ENCODE peak calls at places on chromosomes 12 and 14, in eight cellular contexts. G is prostate gland, V is fibroblast of lung, A is WERI-Rb-1, F is H1, C is GM23338, J is esophagus squamous epithelium, N is ovary. P is an unnamed sample.

GRCh38 chr12:50248883-50249282 is 34.4 kb downstream of the LIMA1 start:
- DNase-seq in G (no peak), V (no peak), A (no peak), F (no peak), C (no peak), J (no peak), N (no peak), P (no peak)

GRCh38 chr12:91901675-91902074 is 244.0 kb downstream of the BTG1 start:
- DNase-seq in G (no peak), V (no peak), A (no peak), F (no peak), C (no peak), J (no peak), N (no peak), P (no peak)

GRCh38 chr14:34554540-34555250 is 15.2 kb upstream of the EAPP start:
- DNase-seq in G (no peak), V (no peak), A (peak), F (no peak), C (no peak), J (no peak), N (no peak), P (no peak)

GRCh38 chr14:34678306-34678705 is 36.1 kb downstream of the CFL2 start:
- DNase-seq in G (no peak), V (peak), A (no peak), F (no peak), C (no peak), J (no peak), N (no peak), P (peak)

GRCh38 chr12:1171657-1172056 is 180.6 kb downstream of the ERC1 start:
- DNase-seq in G (no peak), V (peak), A (peak), F (no peak), C (no peak), J (no peak), N (no peak), P (no peak)

GRCh38 chr12:132352896-132353800 is 23.8 kb upstream of the GALNT9 start:
- DNase-seq in G (no peak), V (no peak), A (peak), F (no peak), C (peak), J (no peak), N (no peak), P (no peak)

GRCh38 chr12:94127239-94128131 is 20.9 kb upstream of the PLXNC1 start:
- DNase-seq in G (no peak), V (no peak), A (no peak), F (no peak), C (no peak), J (no peak), N (no peak), P (no peak)

GRCh38 chr14:42110167-42110566 is 503.5 kb downstream of the LRFN5 start:
- DNase-seq in G (no peak), V (peak), A (peak), F (no peak), C (peak), J (no peak), N (no peak), P (peak)

GRCh38 chr14:89330236-89331002 is 86.6 kb downstream of the FOXN3 start:
- DNase-seq in G (no peak), V (peak), A (no peak), F (no peak), C (no peak), J (no peak), N (peak), P (peak)

GRCh38 chr12:106127289-106128126 is 11.2 kb downstream of the NUAK1 start:
- DNase-seq in G (no peak), V (no peak), A (no peak), F (no peak), C (no peak), J (no peak), N (no peak), P (no peak)

GRCh38 chr12:8644345-8645248 is 18.0 kb downstream of the MFAP5 start:
- DNase-seq in G (no peak), V (no peak), A (no peak), F (no peak), C (no peak), J (no peak), N (no peak), P (peak)

GRCh38 chr12:76523408-76523807 is 36.2 kb downstream of the OSBPL8 start:
- DNase-seq in G (no peak), V (no peak), A (no peak), F (no peak), C (no peak), J (no peak), N (no peak), P (no peak)

GRCh38 chr14:41419709-41420108 is 187.0 kb upstream of the LRFN5 start:
- DNase-seq in G (no peak), V (no peak), A (no peak), F (no peak), C (no peak), J (no peak), N (no peak), P (no peak)

GRCh38 chr14:67943947-67944346 is 124.4 kb downstream of the RAD51B start:
- DNase-seq in G (peak), V (peak), A (peak), F (peak), C (peak), J (no peak), N (peak), P (peak)

GRCh38 chr14:60707858-60708257 is 16.3 kb downstream of the SIX4 start:
- DNase-seq in G (no peak), V (no peak), A (no peak), F (no peak), C (peak), J (no peak), N (no peak), P (no peak)

GRCh38 chr12:46368138-46368537 is 4.4 kb downstream of the SLC38A2 start:
- DNase-seq in G (no peak), V (no peak), A (no peak), F (no peak), C (no peak), J (no peak), N (no peak), P (peak)

GRCh38 chr14:60561845-60562746 is 53.1 kb downstream of the SIX6 start:
- DNase-seq in G (peak), V (peak), A (peak), F (peak), C (peak), J (no peak), N (no peak), P (peak)

GRCh38 chr14:102668291-102668873 is 75.9 kb downstream of the RCOR1 start:
- DNase-seq in G (peak), V (no peak), A (no peak), F (no peak), C (no peak), J (no peak), N (no peak), P (no peak)

GRCh38 chr12:75585309-75585708 is 73.9 kb upstream of the KRR1 start:
- DNase-seq in G (no peak), V (peak), A (no peak), F (no peak), C (no peak), J (no peak), N (no peak), P (peak)

GRCh38 chr14:62117010-62117717 is 354.9 kb downstream of the SNAPC1 start:
- DNase-seq in G (peak), V (peak), A (peak), F (peak), C (peak), J (no peak), N (peak), P (peak)

GRCh38 chr12:26124491-26125450 is at the start of gene BHLHE41:
- DNase-seq in G (peak), V (peak), A (peak), F (peak), C (peak), J (peak), N (peak), P (peak)

GRCh38 chr12:42789808-42790760 is 200.5 kb upstream of the PRICKLE1 start:
- DNase-seq in G (no peak), V (peak), A (no peak), F (no peak), C (no peak), J (no peak), N (no peak), P (peak)

GRCh38 chr14:84254205-84254788 is 1275.6 kb upstream of the FLRT2 start:
- DNase-seq in G (peak), V (no peak), A (no peak), F (no peak), C (peak), J (no peak), N (peak), P (peak)

GRCh38 chr12:125185311-125185739 is 120.1 kb downstream of the AACS start:
- DNase-seq in G (no peak), V (no peak), A (peak), F (peak), C (peak), J (no peak), N (no peak), P (no peak)

GRCh38 chr14:103561381-103562134 is 899 bp downstream of the BAG5 start:
- DNase-seq in G (no peak), V (peak), A (no peak), F (no peak), C (peak), J (no peak), N (no peak), P (peak)

GRCh38 chr12:1719139-1719538 is 28.3 kb downstream of the ADIPOR2 start:
- DNase-seq in G (no peak), V (no peak), A (no peak), F (no peak), C (no peak), J (no peak), N (no peak), P (peak)

GRCh38 chr14:61381589-61381988 is 60.2 kb downstream of the PRKCH start:
- DNase-seq in G (no peak), V (no peak), A (no peak), F (no peak), C (no peak), J (no peak), N (no peak), P (no peak)

GRCh38 chr12:54040148-54040494 is 7.3 kb downstream of the HOXC5 start:
- DNase-seq in G (no peak), V (no peak), A (no peak), F (no peak), C (no peak), J (no peak), N (no peak), P (no peak)

GRCh38 chr14:85342858-85343607 is 186.9 kb upstream of the FLRT2 start:
- DNase-seq in G (no peak), V (no peak), A (no peak), F (no peak), C (no peak), J (no peak), N (no peak), P (peak)

DNA sequence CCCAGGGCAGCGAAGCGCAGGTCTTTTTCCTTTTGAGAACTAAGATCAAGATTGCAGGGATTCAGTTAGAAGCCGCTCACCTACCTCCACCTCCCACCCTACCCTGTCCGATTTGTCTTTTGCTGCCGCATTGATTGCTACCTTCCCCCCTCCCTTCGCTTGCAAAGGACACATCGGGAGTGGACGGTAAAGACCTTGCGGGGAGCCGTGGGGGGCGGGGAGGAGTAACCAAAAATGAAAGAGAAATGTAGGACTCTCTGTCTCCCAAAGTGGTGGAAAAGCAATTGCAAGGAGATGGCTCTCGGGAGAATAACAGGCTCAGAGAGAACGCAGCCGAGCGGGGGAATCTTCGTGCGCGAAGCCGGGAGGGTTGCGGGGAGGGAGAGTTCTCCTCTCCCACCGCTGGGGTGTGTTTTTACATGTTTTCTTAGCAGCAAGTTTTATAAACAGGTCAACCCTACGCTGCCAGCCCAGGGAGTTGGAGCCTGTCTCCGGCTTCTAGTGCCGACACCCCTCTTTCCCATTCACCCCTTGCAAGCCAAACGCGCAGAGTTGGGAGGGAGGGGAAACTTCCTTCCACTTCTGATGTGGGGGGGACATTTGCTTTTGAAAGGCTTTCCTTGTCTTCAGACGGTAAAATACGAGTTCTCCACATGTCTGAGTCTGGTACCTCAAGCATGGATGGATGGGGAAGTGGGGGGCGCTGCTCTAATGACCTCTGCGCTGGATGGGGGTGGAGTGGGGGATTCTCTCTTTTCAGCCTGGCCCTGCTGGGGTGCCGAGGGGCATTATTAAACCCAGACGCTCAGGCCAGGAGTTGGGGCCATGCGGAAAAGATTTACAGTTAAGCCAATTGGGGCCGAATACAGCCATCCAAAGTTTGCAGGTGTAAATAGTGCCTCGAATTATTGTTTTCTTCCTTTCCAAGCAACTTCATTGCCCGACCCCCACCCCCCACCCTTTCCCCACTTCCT is 8.9 kb upstream of the TBX3 start:
- DNase-seq in G (peak), V (no peak), A (no peak), F (peak), C (peak), J (no peak), N (no peak), P (peak)
- H3K4me3 ChIP-seq in G (peak), V (peak), A (peak), F (peak), C (peak), J (peak), N (peak), P (peak)

GRCh38 chr12:105107497-105108371 is at the start of gene WASHC4:
- DNase-seq in G (peak), V (peak), A (peak), F (peak), C (peak), J (peak), N (peak), P (peak)
- TF ChIP-seq CTCF in G (peak), V (no peak), A (no peak), F (no peak), C (no peak), J (peak), N (no peak), P (no peak)

GRCh38 chr14:45249847-45250575 is 3.0 kb downstream of the MIS18BP1 start:
- DNase-seq in G (no peak), V (peak), A (no peak), F (no peak), C (no peak), J (no peak), N (no peak), P (peak)
- H3K4me3 ChIP-seq in G (no peak), V (peak), A (no peak), F (no peak), C (peak), J (no peak), N (peak), P (peak)

DNA sequence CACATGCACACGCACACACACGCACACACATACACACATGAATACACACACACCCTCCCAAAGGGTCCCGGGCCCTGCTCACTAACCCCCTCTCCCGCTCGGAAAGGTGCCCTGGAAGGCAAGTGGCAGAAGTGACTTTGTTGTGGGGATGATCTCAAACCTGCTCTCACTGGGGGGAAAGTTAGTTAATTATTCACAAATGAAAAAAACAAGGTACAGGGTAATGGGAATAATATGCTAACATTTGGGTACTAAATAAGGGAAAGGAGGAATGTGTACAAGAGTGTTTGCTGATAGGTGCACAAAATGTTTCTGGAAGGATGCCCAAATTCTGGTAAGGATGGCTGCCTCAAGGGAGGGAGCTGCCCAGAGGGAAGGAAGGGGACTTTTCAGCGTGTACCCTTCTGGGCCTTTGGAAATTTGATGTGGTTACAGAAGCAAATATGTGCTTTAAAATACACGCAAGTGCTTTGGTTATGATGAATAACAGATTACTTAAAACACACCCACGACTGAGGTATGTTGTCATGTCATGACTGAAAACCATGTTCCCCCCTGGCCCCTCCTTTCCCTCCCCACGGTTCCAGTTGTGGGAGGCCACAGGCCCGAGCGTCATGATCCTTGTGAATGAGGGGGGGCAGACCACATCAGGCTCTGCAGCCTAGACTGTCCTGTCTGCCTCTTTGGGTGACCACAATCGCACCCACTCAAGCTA is 43.3 kb upstream of the PLEKHG6 start:
- DNase-seq in G (peak), V (peak), A (no peak), F (no peak), C (no peak), J (no peak), N (no peak), P (peak)
- TF ChIP-seq CTCF in G (no peak), V (no peak), A (no peak), F (no peak), C (no peak), J (no peak), N (no peak), P (no peak)

DNA sequence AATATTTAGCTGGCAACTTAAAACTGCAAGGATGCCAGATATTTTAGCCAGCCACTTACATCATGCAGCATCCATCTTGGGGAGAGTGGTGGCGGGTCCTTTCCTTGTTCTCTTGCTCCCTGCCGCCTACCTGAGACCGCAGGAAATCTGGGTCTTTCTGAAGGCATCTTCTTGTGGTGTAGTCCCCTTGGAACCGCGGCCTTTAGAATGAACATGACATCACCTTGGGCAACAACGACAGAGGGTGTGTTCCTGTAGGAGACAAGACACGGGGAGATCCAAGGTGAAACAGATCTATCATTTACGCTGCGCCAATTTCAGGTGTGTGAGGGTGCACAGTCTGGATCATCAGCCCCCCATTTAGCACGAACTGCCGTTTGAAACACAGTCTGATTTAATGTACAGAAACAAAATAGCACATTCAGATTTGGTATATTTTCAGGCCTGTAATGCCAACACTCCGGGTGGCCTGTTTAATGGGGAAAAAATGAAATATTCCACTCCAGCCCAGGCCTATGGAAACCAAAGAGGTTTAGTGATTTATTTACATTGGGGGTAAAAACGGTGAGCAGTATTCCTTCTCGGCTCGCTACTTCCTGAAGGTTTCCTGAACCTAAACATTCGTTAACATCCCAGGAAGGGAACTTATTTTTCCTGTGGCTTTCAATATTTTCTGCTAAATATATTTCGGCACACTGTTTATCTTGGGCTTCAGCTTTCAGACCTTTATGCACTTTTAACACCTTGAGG is 12.7 kb upstream of the IRF2BPL start:
- DNase-seq in G (no peak), V (no peak), A (no peak), F (no peak), C (peak), J (no peak), N (peak), P (no peak)
- H3K4me3 ChIP-seq in G (no peak), V (peak), A (no peak), F (peak), C (peak), J (no peak), N (peak), P (no peak)

GRCh38 chr12:65935906-65936528 is 111.7 kb downstream of the HMGA2 start:
- DNase-seq in G (no peak), V (peak), A (no peak), F (no peak), C (no peak), J (no peak), N (no peak), P (peak)

GRCh38 chr12:65937806-65938205 is 113.5 kb downstream of the HMGA2 start:
- DNase-seq in G (no peak), V (no peak), A (no peak), F (no peak), C (no peak), J (no peak), N (no peak), P (no peak)

GRCh38 chr12:65938807-65939206 is 114.5 kb downstream of the HMGA2 start:
- DNase-seq in G (no peak), V (no peak), A (no peak), F (no peak), C (no peak), J (no peak), N (no peak), P (no peak)

GRCh38 chr12:65936529-65936911 is 112.2 kb downstream of the HMGA2 start:
- DNase-seq in G (no peak), V (no peak), A (no peak), F (no peak), C (no peak), J (no peak), N (no peak), P (no peak)

DNA sequence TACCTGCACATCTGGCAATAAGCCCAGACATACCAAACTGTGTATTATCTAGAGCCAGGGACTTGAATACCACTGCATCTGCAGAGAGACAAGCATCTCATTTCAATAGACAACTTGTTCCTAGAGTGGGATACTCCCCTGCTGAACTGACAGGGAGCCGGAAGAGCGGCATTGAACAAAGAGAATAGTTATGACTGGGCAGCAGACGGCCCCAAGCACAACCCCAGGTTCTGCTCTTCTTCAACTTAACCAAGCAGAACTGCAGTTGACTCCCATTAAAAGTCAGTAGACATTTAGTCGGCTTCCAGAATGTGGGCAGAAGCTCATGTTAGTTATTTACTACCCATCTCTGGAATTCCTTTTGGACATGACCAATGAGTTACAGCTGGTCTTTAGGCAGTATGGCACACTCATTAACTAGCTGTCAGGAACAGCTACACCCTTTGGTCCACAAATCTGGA is 112.9 kb downstream of the HMGA2 start:
- DNase-seq in G (no peak), V (peak), A (no peak), F (no peak), C (no peak), J (no peak), N (no peak), P (no peak)
- TF ChIP-seq CTCF in G (no peak), V (no peak), A (no peak), F (no peak), C (no peak), J (no peak), N (no peak), P (no peak)

GRCh38 chr12:19783547-19784444 is 344.5 kb downstream of the AEBP2 start:
- DNase-seq in G (no peak), V (no peak), A (peak), F (no peak), C (peak), J (no peak), N (no peak), P (no peak)
- H3K4me3 ChIP-seq in G (no peak), V (no peak), A (peak), F (peak), C (peak), J (no peak), N (no peak), P (no peak)

P was measured in cardiac fibroblast.